ENCODE peak calls at places on chromosomes 6 and 20, in nine cellular contexts. One of them, this sample, is unnamed. For H3K4me1, the result is how much of the 10 kb centered on the place peaks cover.

GRCh38 chr6:67009818-67010217 is 1302.8 kb upstream of the EYS start:
- DNase-seq in GM23338: peak
- DNase-seq in adrenal gland: no peak
- DNase-seq in thoracic aorta: no peak
- DNase-seq in GM23248: no peak
- DNase-seq in small intestine: no peak
- DNase-seq in IMR-90: no peak
- DNase-seq in thyroid gland: no peak
- DNase-seq in body of pancreas: no peak
- DNase-seq in this sample: peak

GRCh38 chr6:13398081-13398406 is 69.7 kb upstream of the TBC1D7 start:
- DNase-seq in GM23338: no peak
- DNase-seq in adrenal gland: no peak
- DNase-seq in thoracic aorta: no peak
- DNase-seq in GM23248: no peak
- DNase-seq in small intestine: peak
- DNase-seq in IMR-90: no peak
- DNase-seq in thyroid gland: no peak
- DNase-seq in body of pancreas: no peak
- DNase-seq in this sample: no peak

GRCh38 chr6:111502154-111502553 is 19.1 kb upstream of the REV3L start:
- DNase-seq in GM23338: no peak
- DNase-seq in adrenal gland: no peak
- DNase-seq in thoracic aorta: no peak
- DNase-seq in GM23248: no peak
- DNase-seq in small intestine: no peak
- DNase-seq in IMR-90: no peak
- DNase-seq in thyroid gland: no peak
- DNase-seq in body of pancreas: no peak
- DNase-seq in this sample: no peak

GRCh38 chr6:77561768-77562314 is 91.0 kb upstream of the MEI4 start:
- DNase-seq in GM23338: no peak
- DNase-seq in adrenal gland: no peak
- DNase-seq in thoracic aorta: no peak
- DNase-seq in GM23248: no peak
- DNase-seq in small intestine: no peak
- DNase-seq in IMR-90: no peak
- DNase-seq in thyroid gland: no peak
- DNase-seq in body of pancreas: no peak
- DNase-seq in this sample: no peak

GRCh38 chr20:58810116-58810878 is 40.4 kb downstream of the GNAS-AS1 start:
- DNase-seq in GM23338: no peak
- DNase-seq in adrenal gland: no peak
- DNase-seq in thoracic aorta: no peak
- DNase-seq in GM23248: peak
- DNase-seq in small intestine: no peak
- DNase-seq in IMR-90: peak
- DNase-seq in thyroid gland: no peak
- DNase-seq in body of pancreas: no peak
- DNase-seq in this sample: no peak

GRCh38 chr6:4889701-4890100 is 113.5 kb downstream of the CDYL start:
- DNase-seq in GM23338: no peak
- DNase-seq in adrenal gland: no peak
- DNase-seq in thoracic aorta: no peak
- DNase-seq in GM23248: no peak
- DNase-seq in small intestine: no peak
- DNase-seq in IMR-90: no peak
- DNase-seq in thyroid gland: no peak
- DNase-seq in body of pancreas: no peak
- DNase-seq in this sample: no peak

GRCh38 chr20:10381477-10381876 is 52.5 kb downstream of the MKKS start:
- DNase-seq in GM23338: peak
- DNase-seq in adrenal gland: no peak
- DNase-seq in thoracic aorta: no peak
- DNase-seq in GM23248: no peak
- DNase-seq in small intestine: no peak
- DNase-seq in IMR-90: no peak
- DNase-seq in thyroid gland: no peak
- DNase-seq in body of pancreas: no peak
- DNase-seq in this sample: no peak

GRCh38 chr6:40425192-40425919 is 161.8 kb downstream of the LRFN2 start:
- DNase-seq in GM23338: no peak
- DNase-seq in adrenal gland: no peak
- DNase-seq in thoracic aorta: no peak
- DNase-seq in GM23248: peak
- DNase-seq in small intestine: no peak
- DNase-seq in IMR-90: no peak
- DNase-seq in thyroid gland: no peak
- DNase-seq in body of pancreas: no peak
- DNase-seq in this sample: peak

GRCh38 chr6:14736231-14736953 is 509.5 kb upstream of the JARID2 start:
- DNase-seq in GM23338: no peak
- DNase-seq in adrenal gland: no peak
- DNase-seq in thoracic aorta: no peak
- DNase-seq in GM23248: no peak
- DNase-seq in small intestine: no peak
- DNase-seq in IMR-90: no peak
- DNase-seq in thyroid gland: no peak
- DNase-seq in body of pancreas: no peak
- DNase-seq in this sample: no peak

GRCh38 chr6:37765182-37765780 is 54.2 kb upstream of the ZFAND3 start:
- DNase-seq in GM23338: no peak
- DNase-seq in adrenal gland: no peak
- DNase-seq in thoracic aorta: no peak
- DNase-seq in GM23248: no peak
- DNase-seq in small intestine: peak
- DNase-seq in IMR-90: no peak
- DNase-seq in thyroid gland: no peak
- DNase-seq in body of pancreas: no peak
- DNase-seq in this sample: no peak

GRCh38 chr20:38065764-38066375 is 32.3 kb downstream of the RPRD1B start:
- DNase-seq in GM23338: no peak
- DNase-seq in adrenal gland: no peak
- DNase-seq in thoracic aorta: no peak
- DNase-seq in GM23248: no peak
- DNase-seq in small intestine: no peak
- DNase-seq in IMR-90: no peak
- DNase-seq in thyroid gland: no peak
- DNase-seq in body of pancreas: no peak
- DNase-seq in this sample: no peak

GRCh38 chr6:150720774-150721233 is 121.1 kb downstream of the PLEKHG1 start:
- DNase-seq in GM23338: peak
- DNase-seq in adrenal gland: no peak
- DNase-seq in thoracic aorta: no peak
- DNase-seq in GM23248: peak
- DNase-seq in small intestine: no peak
- DNase-seq in IMR-90: no peak
- DNase-seq in thyroid gland: peak
- DNase-seq in body of pancreas: no peak
- DNase-seq in this sample: peak

GRCh38 chr20:58557713-58558335 is 42.6 kb upstream of the APCDD1L start:
- DNase-seq in GM23338: no peak
- DNase-seq in adrenal gland: no peak
- DNase-seq in thoracic aorta: no peak
- DNase-seq in GM23248: peak
- DNase-seq in small intestine: no peak
- DNase-seq in IMR-90: peak
- DNase-seq in thyroid gland: no peak
- DNase-seq in body of pancreas: no peak
- DNase-seq in this sample: no peak

GRCh38 chr20:30919514-30920188 is 337.8 kb upstream of the DEFB115 start:
- DNase-seq in GM23338: no peak
- DNase-seq in adrenal gland: no peak
- DNase-seq in thoracic aorta: no peak
- DNase-seq in GM23248: no peak
- DNase-seq in small intestine: no peak
- DNase-seq in IMR-90: no peak
- DNase-seq in thyroid gland: no peak
- DNase-seq in body of pancreas: no peak
- DNase-seq in this sample: no peak

GRCh38 chr6:35376282-35376681 is 33.9 kb downstream of the PPARD start:
- DNase-seq in GM23338: no peak
- DNase-seq in adrenal gland: no peak
- DNase-seq in thoracic aorta: no peak
- DNase-seq in GM23248: no peak
- DNase-seq in small intestine: no peak
- DNase-seq in IMR-90: no peak
- DNase-seq in thyroid gland: no peak
- DNase-seq in body of pancreas: no peak
- DNase-seq in this sample: no peak

GRCh38 chr6:35378281-35378680 is 35.9 kb downstream of the PPARD start:
- DNase-seq in GM23338: no peak
- DNase-seq in adrenal gland: no peak
- DNase-seq in thoracic aorta: no peak
- DNase-seq in GM23248: no peak
- DNase-seq in small intestine: no peak
- DNase-seq in IMR-90: no peak
- DNase-seq in thyroid gland: no peak
- DNase-seq in body of pancreas: no peak
- DNase-seq in this sample: no peak

GRCh38 chr6:35381132-35381531 is 38.8 kb downstream of the PPARD start:
- DNase-seq in GM23338: no peak
- DNase-seq in adrenal gland: no peak
- DNase-seq in thoracic aorta: no peak
- DNase-seq in GM23248: peak
- DNase-seq in small intestine: no peak
- DNase-seq in IMR-90: peak
- DNase-seq in thyroid gland: no peak
- DNase-seq in body of pancreas: no peak
- DNase-seq in this sample: no peak

GRCh38 chr6:35372633-35373032 is 30.3 kb downstream of the PPARD start:
- DNase-seq in GM23338: no peak
- DNase-seq in adrenal gland: no peak
- DNase-seq in thoracic aorta: no peak
- DNase-seq in GM23248: no peak
- DNase-seq in small intestine: no peak
- DNase-seq in IMR-90: no peak
- DNase-seq in thyroid gland: no peak
- DNase-seq in body of pancreas: no peak
- DNase-seq in this sample: no peak

DNA sequence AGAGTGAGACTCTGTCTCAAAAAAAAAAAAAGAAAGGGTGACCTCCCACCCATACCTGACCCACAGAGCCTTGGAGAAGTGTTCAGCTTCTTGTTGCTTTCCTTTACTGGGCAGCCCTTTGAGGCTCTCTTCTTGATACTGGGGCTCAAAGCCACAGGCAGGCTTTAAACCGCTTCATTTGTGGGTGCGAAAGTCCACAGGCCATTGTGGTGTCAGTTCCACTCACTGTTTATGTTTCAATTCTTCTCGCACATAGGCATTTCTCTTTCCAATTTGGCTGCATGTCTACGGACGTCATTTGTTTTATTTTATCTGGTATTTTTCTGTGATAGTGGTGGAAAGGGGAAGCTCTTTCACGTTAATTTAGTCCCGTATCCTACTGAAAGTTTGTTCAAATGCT is 34.6 kb downstream of the PPARD start:
- DNase-seq in GM23338: no peak
- DNase-seq in adrenal gland: no peak
- DNase-seq in thoracic aorta: no peak
- DNase-seq in GM23248: no peak
- DNase-seq in small intestine: no peak
- DNase-seq in IMR-90: peak
- DNase-seq in thyroid gland: no peak
- DNase-seq in body of pancreas: no peak
- DNase-seq in this sample: no peak
- H3K4me1 ChIP-seq in GM23338: under half
- H3K4me1 ChIP-seq in adrenal gland: under half
- H3K4me1 ChIP-seq in thoracic aorta: under half
- H3K4me1 ChIP-seq in GM23248: under half
- H3K4me1 ChIP-seq in small intestine: under half
- H3K4me1 ChIP-seq in IMR-90: under half
- H3K4me1 ChIP-seq in thyroid gland: under half
- H3K4me1 ChIP-seq in body of pancreas: under half
- H3K4me1 ChIP-seq in this sample: under half

GRCh38 chr20:63741354-63741675 is 1.7 kb downstream of the SLC2A4RG start:
- DNase-seq in GM23338: no peak
- DNase-seq in adrenal gland: no peak
- DNase-seq in thoracic aorta: no peak
- DNase-seq in GM23248: no peak
- DNase-seq in small intestine: no peak
- DNase-seq in IMR-90: no peak
- DNase-seq in thyroid gland: no peak
- DNase-seq in body of pancreas: no peak
- DNase-seq in this sample: no peak
- H3K4me3 ChIP-seq in GM23338: peak
- H3K4me3 ChIP-seq in adrenal gland: peak
- H3K4me3 ChIP-seq in thoracic aorta: peak
- H3K4me3 ChIP-seq in GM23248: peak
- H3K4me3 ChIP-seq in small intestine: no peak
- H3K4me3 ChIP-seq in IMR-90: peak
- H3K4me3 ChIP-seq in thyroid gland: no peak
- H3K4me3 ChIP-seq in body of pancreas: no peak
- H3K4me3 ChIP-seq in this sample: no peak

GRCh38 chr20:63733579-63734081 is 2.8 kb upstream of the LIME1 start:
- DNase-seq in GM23338: no peak
- DNase-seq in adrenal gland: no peak
- DNase-seq in thoracic aorta: no peak
- DNase-seq in GM23248: no peak
- DNase-seq in small intestine: no peak
- DNase-seq in IMR-90: no peak
- DNase-seq in thyroid gland: no peak
- DNase-seq in body of pancreas: no peak
- DNase-seq in this sample: no peak

GRCh38 chr20:63734111-63734945 is 2.1 kb upstream of the LIME1 start:
- DNase-seq in GM23338: no peak
- DNase-seq in adrenal gland: no peak
- DNase-seq in thoracic aorta: no peak
- DNase-seq in GM23248: no peak
- DNase-seq in small intestine: no peak
- DNase-seq in IMR-90: no peak
- DNase-seq in thyroid gland: no peak
- DNase-seq in body of pancreas: no peak
- DNase-seq in this sample: no peak

GRCh38 chr20:63733117-63733516 is 3.3 kb upstream of the LIME1 start:
- DNase-seq in GM23338: no peak
- DNase-seq in adrenal gland: no peak
- DNase-seq in thoracic aorta: no peak
- DNase-seq in GM23248: no peak
- DNase-seq in small intestine: no peak
- DNase-seq in IMR-90: no peak
- DNase-seq in thyroid gland: no peak
- DNase-seq in body of pancreas: no peak
- DNase-seq in this sample: no peak

GRCh38 chr20:63731410-63731809 is 5.1 kb upstream of the LIME1 start:
- DNase-seq in GM23338: no peak
- DNase-seq in adrenal gland: no peak
- DNase-seq in thoracic aorta: no peak
- DNase-seq in GM23248: no peak
- DNase-seq in small intestine: no peak
- DNase-seq in IMR-90: no peak
- DNase-seq in thyroid gland: no peak
- DNase-seq in body of pancreas: no peak
- DNase-seq in this sample: no peak

GRCh38 chr20:63732118-63733095 is 4.1 kb upstream of the LIME1 start:
- DNase-seq in GM23338: no peak
- DNase-seq in adrenal gland: no peak
- DNase-seq in thoracic aorta: no peak
- DNase-seq in GM23248: no peak
- DNase-seq in small intestine: no peak
- DNase-seq in IMR-90: no peak
- DNase-seq in thyroid gland: no peak
- DNase-seq in body of pancreas: no peak
- DNase-seq in this sample: no peak
- H3K4me1 ChIP-seq in GM23338: under half
- H3K4me1 ChIP-seq in adrenal gland: under half
- H3K4me1 ChIP-seq in thoracic aorta: under half
- H3K4me1 ChIP-seq in GM23248: under half
- H3K4me1 ChIP-seq in small intestine: under half
- H3K4me1 ChIP-seq in IMR-90: under half
- H3K4me1 ChIP-seq in thyroid gland: under half
- H3K4me1 ChIP-seq in body of pancreas: under half
- H3K4me1 ChIP-seq in this sample: under half

GRCh38 chr20:3931664-3932063 is 42.5 kb downstream of the PANK2 start:
- DNase-seq in GM23338: no peak
- DNase-seq in adrenal gland: no peak
- DNase-seq in thoracic aorta: no peak
- DNase-seq in GM23248: peak
- DNase-seq in small intestine: no peak
- DNase-seq in IMR-90: peak
- DNase-seq in thyroid gland: no peak
- DNase-seq in body of pancreas: no peak
- DNase-seq in this sample: no peak
- H3K4me3 ChIP-seq in GM23338: no peak
- H3K4me3 ChIP-seq in adrenal gland: peak
- H3K4me3 ChIP-seq in thoracic aorta: peak
- H3K4me3 ChIP-seq in GM23248: no peak
- H3K4me3 ChIP-seq in small intestine: no peak
- H3K4me3 ChIP-seq in IMR-90: no peak
- H3K4me3 ChIP-seq in thyroid gland: no peak
- H3K4me3 ChIP-seq in body of pancreas: no peak
- H3K4me3 ChIP-seq in this sample: no peak